ENCODE peak calls at places on chromosome 12, in eight cellular contexts. E is dorsolateral prefrontal cortex; C is PC-9; W is K562; M is transverse colon; P is CD4-positive, alpha-beta T cell; G is GM23248; Z is AG04450. X is an unnamed sample.

GRCh38 chr12:4562034-4562657 is at the start of gene DYRK4:
- DNase-seq in E (peak; percentile 71), C (no peak), W (peak; percentile 77), M (peak; percentile 92), P (no peak), G (peak; percentile 74), Z (peak; percentile 43), X (no peak)

GRCh38 chr12:112841891-112842290 is 50.3 kb downstream of the RPH3A start:
- DNase-seq in E (no peak), C (no peak), W (no peak), M (no peak), P (no peak), G (no peak), Z (no peak), X (no peak)

GRCh38 chr12:38411426-38411825 is 94.9 kb downstream of the ALG10B start:
- DNase-seq in E (no peak), C (no peak), W (no peak), M (no peak), P (no peak), G (no peak), Z (no peak), X (no peak)

GRCh38 chr12:31659087-31659942 is at the start of gene ETFBKMT:
- DNase-seq in E (peak; percentile 90), C (peak; percentile 94), W (peak; percentile 90), M (peak; percentile 93), P (peak; percentile 92), G (peak; percentile 92), Z (peak; percentile 29), X (peak; percentile 91)

GRCh38 chr12:29713729-29714128 is 70.0 kb downstream of the TMTC1 start:
- DNase-seq in E (no peak), C (no peak), W (no peak), M (no peak), P (no peak), G (no peak), Z (no peak), X (no peak)

GRCh38 chr12:15899282-15899870 is 11.8 kb upstream of the DERA start:
- DNase-seq in E (no peak), C (peak; percentile 38), W (peak; percentile 13), M (no peak), P (no peak), G (peak; percentile 57), Z (no peak), X (no peak)

GRCh38 chr12:115599251-115599811 is 678.2 kb downstream of the MED13L start:
- DNase-seq in E (no peak), C (no peak), W (no peak), M (peak; percentile 8), P (no peak), G (peak; percentile 44), Z (no peak), X (no peak)

GRCh38 chr12:49131973-49132461 is 822 bp upstream of the TUBA1B start:
- DNase-seq in E (no peak), C (no peak), W (no peak), M (peak; percentile 26), P (no peak), G (peak; percentile 76), Z (no peak), X (no peak)

GRCh38 chr12:84994436-84994835 is 41.6 kb downstream of the TSPAN19 start:
- DNase-seq in E (no peak), C (no peak), W (no peak), M (no peak), P (no peak), G (no peak), Z (no peak), X (no peak)

GRCh38 chr12:52032797-52033505 is 18.3 kb upstream of the NR4A1 start:
- DNase-seq in E (peak; percentile 99), C (peak; percentile 89), W (peak; percentile 95), M (peak; percentile 98), P (peak; percentile 78), G (peak; percentile 99), Z (peak; percentile 88), X (peak; percentile 93)

GRCh38 chr12:53208877-53209463 is 1.9 kb upstream of the ITGB7 start:
- DNase-seq in E (no peak), C (no peak), W (no peak), M (no peak), P (no peak), G (no peak), Z (no peak), X (no peak)

GRCh38 chr12:954736-955135 is 5.2 kb upstream of the RAD52 start:
- DNase-seq in E (no peak), C (peak; percentile 32), W (no peak), M (no peak), P (no peak), G (peak; percentile 15), Z (no peak), X (no peak)
- H3K27ac ChIP-seq in E (no peak overlapping the region), C (no peak overlapping the region), W (no peak overlapping the region), M (no peak overlapping the region), P (no peak overlapping the region), G (peak overlapping the region; percentile 74), Z (no peak overlapping the region), X (no peak overlapping the region)

GRCh38 chr12:58916153-58916709 is 4.1 kb downstream of the LRIG3 start:
- DNase-seq in E (no peak), C (no peak), W (no peak), M (no peak), P (no peak), G (no peak), Z (no peak), X (no peak)
- H3K27ac ChIP-seq in E (peak overlapping the region; percentile 64), C (no peak overlapping the region), W (no peak overlapping the region), M (peak overlapping the region; percentile 99), P (no peak overlapping the region), G (peak overlapping the region; percentile 81), Z (no peak overlapping the region), X (no peak overlapping the region)

DNA sequence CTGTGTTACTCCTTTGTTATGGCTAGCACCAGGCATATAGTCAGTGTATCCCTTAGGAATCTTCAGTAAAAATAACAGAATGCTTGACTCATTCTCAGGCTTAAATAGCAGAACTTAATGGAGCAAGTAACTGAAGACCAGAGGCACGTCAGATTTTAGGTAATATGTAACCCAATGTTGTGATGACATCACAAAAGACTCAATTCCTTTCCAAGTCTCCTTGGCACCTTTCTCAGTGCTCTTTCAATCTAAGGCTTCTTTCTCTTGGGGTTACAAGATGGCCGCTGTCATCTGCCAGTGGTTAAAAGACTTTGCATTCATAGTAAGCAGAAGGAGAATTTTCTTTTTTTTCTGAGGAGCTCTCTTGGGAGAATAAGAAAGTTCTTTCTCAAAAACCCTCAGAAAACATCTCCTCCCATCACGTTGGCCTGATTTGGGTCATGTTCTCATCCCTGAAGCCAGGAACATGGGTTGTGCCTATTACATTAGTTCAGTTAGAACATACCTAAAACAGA is 33.4 kb upstream of the DCN start:
- DNase-seq in E (no peak), C (no peak), W (no peak), M (no peak), P (no peak), G (peak; percentile 72), Z (peak; percentile 67), X (no peak)
- H3K27ac ChIP-seq in E (no peak overlapping the region), C (no peak overlapping the region), W (no peak overlapping the region), M (no peak overlapping the region), P (no peak overlapping the region), G (peak overlapping the region; percentile 60), Z (peak overlapping the region; percentile 65), X (no peak overlapping the region)

GRCh38 chr12:43028826-43029225 is 439.3 kb upstream of the PRICKLE1 start:
- DNase-seq in E (no peak), C (no peak), W (no peak), M (no peak), P (no peak), G (peak; percentile 21), Z (peak; percentile 18), X (no peak)
- H3K27ac ChIP-seq in E (no peak overlapping the region), C (no peak overlapping the region), W (no peak overlapping the region), M (no peak overlapping the region), P (no peak overlapping the region), G (no peak overlapping the region), Z (peak overlapping the region; percentile 12), X (no peak overlapping the region)

GRCh38 chr12:6114476-6114870 is 10.0 kb downstream of the VWF start:
- DNase-seq in E (no peak), C (no peak), W (no peak), M (no peak), P (no peak), G (no peak), Z (no peak), X (no peak)
- H3K27ac ChIP-seq in E (no peak overlapping the region), C (no peak overlapping the region), W (no peak overlapping the region), M (no peak overlapping the region), P (no peak overlapping the region), G (no peak overlapping the region), Z (no peak overlapping the region), X (no peak overlapping the region)

DNA sequence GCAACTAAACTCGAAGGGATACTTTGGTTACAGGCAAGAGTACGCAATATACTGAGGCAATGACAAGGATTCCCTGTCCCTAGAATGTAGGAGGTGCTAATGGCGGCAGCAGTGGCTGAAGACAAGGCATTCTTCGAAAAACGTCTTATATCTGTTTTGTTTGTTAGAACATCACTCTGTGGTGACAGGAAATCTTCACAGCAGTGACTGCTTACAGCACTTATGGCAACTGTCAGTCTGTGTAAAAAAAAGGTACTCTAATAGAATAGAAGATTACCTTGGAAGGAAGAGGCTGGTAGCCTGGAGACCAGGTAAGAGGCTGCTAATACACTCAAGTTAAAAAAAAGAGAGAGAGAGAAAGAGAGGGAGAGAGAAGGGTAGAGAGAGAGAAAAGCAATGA is 131.7 kb downstream of the ST8SIA1 start:
- DNase-seq in E (no peak), C (no peak), W (no peak), M (no peak), P (no peak), G (no peak), Z (no peak), X (no peak)
- H3K27ac ChIP-seq in E (no peak overlapping the region), C (no peak overlapping the region), W (no peak overlapping the region), M (no peak overlapping the region), P (no peak overlapping the region), G (no peak overlapping the region), Z (no peak overlapping the region), X (no peak overlapping the region)

GRCh38 chr12:27178251-27178650 is 65.8 kb upstream of the STK38L start:
- DNase-seq in E (no peak), C (no peak), W (no peak), M (no peak), P (no peak), G (no peak), Z (no peak), X (no peak)

GRCh38 chr12:27179399-27180214 is 64.5 kb upstream of the STK38L start:
- DNase-seq in E (no peak), C (peak; percentile 97), W (no peak), M (no peak), P (no peak), G (peak; percentile 93), Z (peak; percentile 76), X (no peak)

GRCh38 chr12:27177716-27178115 is 66.4 kb upstream of the STK38L start:
- DNase-seq in E (no peak), C (peak; percentile 86), W (no peak), M (no peak), P (no peak), G (peak; percentile 75), Z (no peak), X (no peak)

GRCh38 chr12:27178723-27179398 is 65.2 kb upstream of the STK38L start:
- DNase-seq in E (no peak), C (no peak), W (no peak), M (no peak), P (no peak), G (no peak), Z (no peak), X (no peak)

DNA sequence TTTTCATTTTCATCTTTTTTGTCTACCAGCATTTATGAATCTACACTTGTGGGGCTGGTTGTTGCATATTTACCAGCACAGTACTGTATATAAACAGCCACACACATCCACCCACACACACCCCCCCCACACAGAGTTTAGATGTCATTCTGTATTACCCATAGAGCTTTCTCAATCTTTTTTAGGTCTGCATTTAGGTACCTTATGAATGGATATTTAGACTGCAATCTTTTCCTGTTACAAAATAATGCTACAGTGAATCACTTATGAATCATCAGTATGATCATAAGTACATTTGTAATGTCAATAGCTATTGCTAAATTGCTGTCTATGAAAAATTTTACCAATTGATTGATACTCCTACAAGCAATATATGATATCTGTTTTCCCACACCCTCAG is 67.3 kb upstream of the STK38L start:
- DNase-seq in E (no peak), C (peak; percentile 92), W (no peak), M (no peak), P (no peak), G (peak; percentile 74), Z (no peak), X (no peak)
- H3K27ac ChIP-seq in E (no peak overlapping the region), C (peak overlapping the region; percentile 90), W (no peak overlapping the region), M (no peak overlapping the region), P (no peak overlapping the region), G (peak overlapping the region; percentile 68), Z (no peak overlapping the region), X (no peak overlapping the region)

X was measured in caudate nucleus.